ENCODE peak calls at places on chromosomes 12 and 14, in four cellular contexts. One of them, this sample, is unnamed.

GRCh38 chr12:98799822-98800221 is 154.7 kb downstream of the APAF1 start:
- DNase-seq in SK-N-SH: no peak
- DNase-seq in GM12878: no peak
- DNase-seq in HepG2: no peak
- DNase-seq in this sample: no peak

GRCh38 chr12:116426391-116427136 is 132.6 kb upstream of the MAP1LC3B2 start:
- DNase-seq in GM12878: no peak
- DNase-seq in SK-N-SH: peak
- DNase-seq in HepG2: no peak
- DNase-seq in this sample: peak

GRCh38 chr12:74021937-74022336 is 515.7 kb upstream of the ATXN7L3B start:
- DNase-seq in GM12878: no peak
- DNase-seq in HepG2: peak
- DNase-seq in SK-N-SH: peak
- DNase-seq in this sample: peak

GRCh38 chr12:58310368-58310767 is 369.0 kb downstream of the ATP23 start:
- DNase-seq in GM12878: no peak
- DNase-seq in SK-N-SH: no peak
- DNase-seq in HepG2: no peak
- DNase-seq in this sample: no peak

GRCh38 chr12:67573456-67573855 is 75.1 kb upstream of the DYRK2 start:
- DNase-seq in HepG2: no peak
- DNase-seq in GM12878: no peak
- DNase-seq in SK-N-SH: no peak
- DNase-seq in this sample: no peak

GRCh38 chr14:50943261-50943942 is 881 bp downstream of the PYGL start:
- DNase-seq in GM12878: no peak
- DNase-seq in SK-N-SH: no peak
- DNase-seq in HepG2: peak
- DNase-seq in this sample: no peak

GRCh38 chr14:96253140-96253539 is 2.9 kb upstream of the BDKRB1 start:
- DNase-seq in SK-N-SH: no peak
- DNase-seq in HepG2: no peak
- DNase-seq in GM12878: no peak
- DNase-seq in this sample: no peak

GRCh38 chr14:104237651-104238423 is 99.5 kb downstream of the KIF26A start:
- DNase-seq in GM12878: no peak
- DNase-seq in SK-N-SH: no peak
- DNase-seq in HepG2: no peak
- DNase-seq in this sample: no peak

GRCh38 chr12:2112401-2112800 is 59.6 kb downstream of the CACNA1C start:
- DNase-seq in SK-N-SH: no peak
- DNase-seq in GM12878: no peak
- DNase-seq in HepG2: no peak
- DNase-seq in this sample: no peak

GRCh38 chr12:110585231-110585799 is 2.2 kb upstream of the PPTC7 start:
- DNase-seq in GM12878: no peak
- DNase-seq in SK-N-SH: no peak
- DNase-seq in HepG2: no peak
- DNase-seq in this sample: no peak

DNA sequence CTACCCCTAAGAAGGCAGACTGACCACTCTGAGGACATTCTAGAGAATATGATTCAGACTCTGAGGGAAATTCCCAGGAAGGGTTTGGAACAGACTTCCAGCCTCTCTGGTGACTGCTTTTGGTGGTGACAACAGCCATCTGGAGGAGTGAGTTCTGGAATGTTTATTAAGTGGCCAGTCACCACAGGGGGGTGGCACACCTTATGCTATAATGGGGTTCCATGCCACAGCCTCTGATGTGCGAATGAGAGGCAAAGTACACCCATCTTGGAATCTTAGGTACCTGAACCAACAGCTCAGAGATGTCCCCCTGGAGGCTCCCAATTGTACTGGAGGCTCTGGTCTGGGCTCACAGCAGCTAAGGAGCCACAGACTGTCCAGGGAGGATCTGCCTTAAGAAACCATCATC is 9.5 kb upstream of the TINF2 start:
- DNase-seq in SK-N-SH: no peak
- DNase-seq in HepG2: no peak
- DNase-seq in GM12878: no peak
- DNase-seq in this sample: no peak
- TF ChIP-seq TCF12 in SK-N-SH: no peak
- TF ChIP-seq TCF12 in HepG2: no peak
- TF ChIP-seq TCF12 in GM12878: no peak
- TF ChIP-seq TCF12 in this sample: no peak

GRCh38 chr14:103097244-103097993 is 2.9 kb downstream of the EXOC3L4 start:
- DNase-seq in HepG2: no peak
- DNase-seq in GM12878: no peak
- DNase-seq in SK-N-SH: no peak
- DNase-seq in this sample: no peak

GRCh38 chr14:103093856-103094405 is 594 bp upstream of the EXOC3L4 start:
- DNase-seq in GM12878: no peak
- DNase-seq in SK-N-SH: no peak
- DNase-seq in HepG2: no peak
- DNase-seq in this sample: no peak

GRCh38 chr14:103096387-103096786 is 1.9 kb downstream of the EXOC3L4 start:
- DNase-seq in GM12878: no peak
- DNase-seq in HepG2: no peak
- DNase-seq in SK-N-SH: no peak
- DNase-seq in this sample: no peak

GRCh38 chr14:103094406-103095209 is at the start of gene EXOC3L4:
- DNase-seq in SK-N-SH: no peak
- DNase-seq in HepG2: peak
- DNase-seq in GM12878: no peak
- DNase-seq in this sample: no peak

GRCh38 chr14:103095210-103095778 is 769 bp downstream of the EXOC3L4 start:
- DNase-seq in GM12878: no peak
- DNase-seq in HepG2: no peak
- DNase-seq in SK-N-SH: no peak
- DNase-seq in this sample: no peak
- TF ChIP-seq TCF12 in GM12878: no peak
- TF ChIP-seq TCF12 in HepG2: no peak
- TF ChIP-seq TCF12 in SK-N-SH: no peak
- TF ChIP-seq TCF12 in this sample: no peak

GRCh38 chr12:85874064-85874463 is at the start of gene NTS:
- DNase-seq in HepG2: no peak
- DNase-seq in GM12878: no peak
- DNase-seq in SK-N-SH: no peak
- DNase-seq in this sample: no peak
- TF ChIP-seq TCF12 in HepG2: no peak
- TF ChIP-seq TCF12 in GM12878: no peak
- TF ChIP-seq TCF12 in SK-N-SH: no peak
- TF ChIP-seq TCF12 in this sample: no peak

GRCh38 chr12:66063976-66064375 is 66.6 kb downstream of the LLPH start:
- DNase-seq in HepG2: no peak
- DNase-seq in GM12878: no peak
- DNase-seq in SK-N-SH: no peak
- DNase-seq in this sample: no peak

GRCh38 chr12:66065623-66066022 is 64.9 kb downstream of the LLPH start:
- DNase-seq in SK-N-SH: no peak
- DNase-seq in HepG2: no peak
- DNase-seq in GM12878: no peak
- DNase-seq in this sample: no peak

GRCh38 chr12:66066071-66066928 is 64.2 kb downstream of the LLPH start:
- DNase-seq in GM12878: peak
- DNase-seq in HepG2: peak
- DNase-seq in SK-N-SH: no peak
- DNase-seq in this sample: no peak

GRCh38 chr12:66066929-66067281 is 63.6 kb downstream of the LLPH start:
- DNase-seq in HepG2: no peak
- DNase-seq in GM12878: no peak
- DNase-seq in SK-N-SH: no peak
- DNase-seq in this sample: no peak

DNA sequence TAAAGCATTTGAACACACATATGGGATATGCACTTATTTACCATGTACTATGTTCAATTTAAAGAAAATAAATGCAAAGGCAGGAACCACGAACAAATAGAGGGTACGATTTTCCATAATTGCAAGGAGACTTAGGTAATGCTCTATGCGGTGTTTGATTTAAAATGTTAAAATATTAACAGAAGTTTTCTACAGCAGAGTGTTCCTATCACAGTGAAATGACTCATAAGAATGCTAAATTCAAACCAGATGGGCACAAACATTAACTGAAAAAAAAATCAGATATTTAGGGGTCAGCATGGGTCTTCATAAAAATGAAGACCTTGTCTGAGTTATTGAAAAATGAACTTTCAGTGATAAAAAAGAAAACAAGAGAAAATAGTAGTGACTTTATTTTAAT is 65.4 kb downstream of the LLPH start:
- DNase-seq in HepG2: no peak
- DNase-seq in GM12878: no peak
- DNase-seq in SK-N-SH: no peak
- DNase-seq in this sample: no peak
- TF ChIP-seq TCF12 in HepG2: no peak
- TF ChIP-seq TCF12 in GM12878: no peak
- TF ChIP-seq TCF12 in SK-N-SH: peak
- TF ChIP-seq TCF12 in this sample: no peak

DNA sequence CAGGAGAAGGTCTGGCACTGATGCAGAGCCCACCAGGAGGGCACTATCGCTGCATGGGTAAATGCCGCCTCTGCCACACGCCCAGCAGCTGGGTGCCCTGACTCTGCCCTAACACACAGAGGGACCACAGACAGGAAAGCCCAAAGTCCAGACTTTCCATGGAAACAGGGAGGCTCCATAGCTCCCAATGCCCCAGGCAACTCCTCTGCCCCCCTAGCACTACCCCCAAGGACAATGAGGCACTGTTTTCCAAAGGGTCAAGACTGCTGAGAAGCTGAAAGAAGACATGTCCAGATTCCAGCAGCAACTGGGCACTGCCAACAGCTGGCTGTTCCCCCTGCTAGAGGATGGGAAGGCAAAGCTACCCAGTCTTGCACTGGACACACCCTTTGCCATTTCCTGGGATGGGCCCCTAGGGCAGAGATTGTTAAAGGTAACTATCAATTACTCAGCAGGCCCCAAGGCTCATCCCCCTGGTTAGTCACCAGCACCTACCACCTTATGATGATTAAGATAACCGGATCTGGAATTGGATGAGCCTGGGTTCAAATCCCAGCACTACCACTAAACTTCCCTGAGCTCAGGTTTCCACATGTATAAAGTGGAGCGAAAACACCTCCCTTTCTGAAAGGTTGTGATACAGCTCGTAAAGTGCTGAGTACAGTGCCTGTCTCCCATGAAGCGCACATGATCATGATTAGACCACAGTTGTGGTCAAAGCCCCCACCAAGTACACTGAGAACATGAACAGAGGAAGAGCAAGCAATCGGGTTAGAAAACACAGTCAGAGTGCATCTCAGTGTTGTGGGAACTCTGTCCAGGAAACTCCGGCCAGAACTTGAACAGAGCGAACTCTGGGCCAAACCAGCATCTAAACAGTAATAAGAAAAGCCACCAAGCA is 3.3 kb downstream of the PXN start:
- DNase-seq in SK-N-SH: no peak
- DNase-seq in GM12878: no peak
- DNase-seq in HepG2: no peak
- DNase-seq in this sample: no peak
- TF ChIP-seq TCF12 in SK-N-SH: no peak
- TF ChIP-seq TCF12 in GM12878: no peak
- TF ChIP-seq TCF12 in HepG2: no peak
- TF ChIP-seq TCF12 in this sample: no peak

GRCh38 chr14:21267431-21267845 is 1.8 kb downstream of the HNRNPC start:
- DNase-seq in HepG2: no peak
- DNase-seq in GM12878: no peak
- DNase-seq in SK-N-SH: no peak
- DNase-seq in this sample: no peak
- TF ChIP-seq TCF12 in HepG2: no peak
- TF ChIP-seq TCF12 in GM12878: no peak
- TF ChIP-seq TCF12 in SK-N-SH: no peak
- TF ChIP-seq TCF12 in this sample: no peak

GRCh38 chr14:89977668-89978067 is 21.9 kb downstream of the TDP1 start:
- DNase-seq in SK-N-SH: no peak
- DNase-seq in GM12878: no peak
- DNase-seq in HepG2: no peak
- DNase-seq in this sample: no peak

DNA sequence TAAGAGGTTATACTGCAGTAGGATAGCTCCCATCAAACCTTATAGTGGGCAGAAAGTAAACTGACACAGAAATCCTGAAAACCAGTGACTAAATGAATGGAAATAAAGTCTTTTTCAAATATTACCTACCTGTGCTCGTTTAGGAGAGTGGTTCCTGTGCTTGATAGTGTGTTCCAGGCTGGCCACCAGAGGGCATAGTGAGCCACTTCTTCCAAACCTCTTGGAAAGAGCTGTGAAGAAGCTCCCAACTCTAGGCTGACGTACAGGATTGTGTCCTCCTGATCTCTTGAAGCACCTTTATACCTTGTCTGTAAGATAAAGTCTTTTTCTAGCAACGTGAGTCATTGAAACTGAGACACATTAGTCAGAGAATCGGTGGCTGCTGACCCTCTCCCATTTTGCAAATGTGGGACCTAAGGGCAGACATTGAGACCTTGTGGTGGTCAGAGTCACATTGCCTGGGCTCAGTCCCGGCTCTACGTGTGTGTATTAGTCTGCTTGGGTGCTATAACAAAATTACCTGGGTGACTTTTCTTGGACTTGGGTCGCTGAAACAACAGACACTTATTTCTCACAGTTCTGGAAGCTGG is 17.6 kb downstream of the TDP1 start:
- DNase-seq in SK-N-SH: peak
- DNase-seq in HepG2: peak
- DNase-seq in GM12878: peak
- DNase-seq in this sample: no peak
- TF ChIP-seq TCF12 in SK-N-SH: no peak
- TF ChIP-seq TCF12 in HepG2: no peak
- TF ChIP-seq TCF12 in GM12878: no peak
- TF ChIP-seq TCF12 in this sample: no peak

DNA sequence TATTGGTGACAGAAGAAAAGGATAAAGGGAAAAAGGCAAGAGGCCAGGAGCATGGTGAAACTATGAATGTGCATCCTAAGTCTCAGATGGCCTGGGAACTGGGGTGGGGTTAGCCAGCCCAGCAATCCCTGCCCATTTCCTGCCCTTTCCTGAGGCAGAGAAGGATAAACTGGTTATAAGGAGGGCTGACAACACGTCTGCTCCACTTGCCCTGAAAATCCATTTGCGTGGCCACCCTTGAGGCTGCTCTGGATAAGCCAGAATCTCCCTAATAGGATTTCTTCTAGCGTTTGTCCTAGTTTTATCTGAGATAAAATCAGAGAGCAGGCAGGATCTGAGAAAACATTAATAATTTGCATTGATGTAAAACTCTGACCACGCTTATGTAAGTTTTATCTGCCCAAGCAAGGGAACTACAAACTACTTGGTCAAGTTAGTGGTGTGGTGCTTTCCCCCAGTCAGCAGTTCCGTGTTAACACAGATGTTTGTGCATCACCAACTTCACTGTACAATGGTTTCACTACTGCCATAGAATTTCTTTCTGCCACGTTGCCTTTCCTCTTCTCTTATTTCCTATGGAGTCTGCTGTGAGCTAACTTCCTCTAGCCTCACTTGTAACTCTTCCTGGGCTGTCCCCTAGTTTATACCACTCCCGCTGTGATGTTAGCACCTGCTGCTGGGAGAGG is 392.7 kb downstream of the RPS29 start:
- DNase-seq in SK-N-SH: peak
- DNase-seq in GM12878: peak
- DNase-seq in HepG2: no peak
- DNase-seq in this sample: no peak
- TF ChIP-seq TCF12 in SK-N-SH: no peak
- TF ChIP-seq TCF12 in GM12878: no peak
- TF ChIP-seq TCF12 in HepG2: no peak
- TF ChIP-seq TCF12 in this sample: no peak